ENCODE peak calls at places on chromosomes 7 and 10, in four cellular contexts. R is MM.1S, U is SK-N-SH, Q is HCT116. V is an unnamed sample.

GRCh38 chr7:137343483-137343841 is at the start of gene PTN:
- DNase-seq in R (no peak), U (peak; percentile 58), Q (no peak), V (peak; percentile 41)

GRCh38 chr7:131945313-131945831 is 388.9 kb upstream of the PODXL start:
- DNase-seq in R (peak; percentile 67), U (peak; percentile 93), Q (peak; percentile 15), V (peak; percentile 67)

GRCh38 chr10:63466168-63466935 is 575 bp upstream of the JMJD1C start:
- DNase-seq in R (peak; percentile 60), U (peak; percentile 55), Q (peak; percentile 45), V (peak; percentile 79)

GRCh38 chr7:77727936-77728701 is 31.9 kb downstream of the RSBN1L start:
- DNase-seq in R (no peak), U (peak; percentile 51), Q (no peak), V (no peak)

GRCh38 chr10:18446205-18446604 is 205.2 kb downstream of the NSUN6 start:
- DNase-seq in R (no peak), U (no peak), Q (no peak), V (no peak)

GRCh38 chr10:46224414-46224682 is 62.4 kb upstream of the ANTXRL start:
- DNase-seq in R (no peak), U (no peak), Q (no peak), V (no peak)

GRCh38 chr10:30831876-30832726 is 199.6 kb downstream of the ZNF438 start:
- DNase-seq in R (no peak), U (no peak), Q (no peak), V (no peak)

GRCh38 chr7:155455776-155456516 is 2.0 kb upstream of the EN2 start:
- DNase-seq in R (no peak), U (peak; percentile 51), Q (no peak), V (no peak)

GRCh38 chr10:4651404-4652037 is 174.5 kb upstream of the AKR1E2 start:
- DNase-seq in R (no peak), U (no peak), Q (no peak), V (peak; percentile 24)

GRCh38 chr7:113199841-113200240 is 81.5 kb upstream of the SMIM30 start:
- DNase-seq in R (no peak), U (no peak), Q (no peak), V (peak; percentile 32)

GRCh38 chr10:4129866-4130455 is 345.0 kb upstream of the KLF6 start:
- DNase-seq in R (no peak), U (no peak), Q (no peak), V (peak; percentile 4)

GRCh38 chr10:74134240-74134820 is 16.3 kb downstream of the AP3M1 start:
- DNase-seq in R (no peak), U (no peak), Q (no peak), V (no peak)

GRCh38 chr7:65477326-65477725 is 103.7 kb downstream of the ZNF92 start:
- DNase-seq in R (no peak), U (peak; percentile 67), Q (peak; percentile 46), V (peak; percentile 50)

GRCh38 chr7:137454169-137455166 is 110.9 kb upstream of the PTN start:
- DNase-seq in R (peak; percentile 65), U (peak; percentile 57), Q (no peak), V (peak; percentile 69)

GRCh38 chr10:130636303-130636702 is 500.1 kb downstream of the GLRX3 start:
- DNase-seq in R (no peak), U (no peak), Q (no peak), V (no peak)

GRCh38 chr10:121974535-121975294 is at the start of gene NSMCE4A:
- DNase-seq in R (peak; percentile 87), U (peak; percentile 95), Q (peak; percentile 56), V (peak; percentile 71)

GRCh38 chr10:101165736-101166135 is 34.6 kb downstream of the TLX1 start:
- DNase-seq in R (no peak), U (no peak), Q (no peak), V (peak; percentile 49)

GRCh38 chr7:146864644-146865043 is 748.0 kb downstream of the CNTNAP2 start:
- DNase-seq in R (no peak), U (no peak), Q (no peak), V (no peak)

GRCh38 chr10:4533626-4534025 is 292.4 kb upstream of the AKR1E2 start:
- DNase-seq in R (no peak), U (no peak), Q (no peak), V (no peak)

GRCh38 chr7:154409703-154410311 is 357.6 kb downstream of the DPP6 start:
- DNase-seq in R (peak; percentile 48), U (no peak), Q (no peak), V (peak; percentile 22)

GRCh38 chr7:149004405-149005370 is 23.6 kb downstream of the PDIA4 start:
- DNase-seq in R (no peak), U (no peak), Q (no peak), V (no peak)

GRCh38 chr7:1460757-1461639 is 1.7 kb upstream of the MICALL2 start:
- DNase-seq in R (no peak), U (no peak), Q (no peak), V (peak; percentile 34)

GRCh38 chr10:128066954-128067382 is 59.3 kb downstream of the MKI67 start:
- DNase-seq in R (no peak), U (no peak), Q (no peak), V (no peak)

GRCh38 chr10:103759100-103759781 is 96.1 kb downstream of the SH3PXD2A start:
- DNase-seq in R (peak; percentile 28), U (peak; percentile 42), Q (no peak), V (peak; percentile 52)

GRCh38 chr7:103632972-103633371 is 187.0 kb upstream of the SLC26A5 start:
- DNase-seq in R (no peak), U (no peak), Q (no peak), V (peak; percentile 76)

GRCh38 chr7:103637080-103637479 is 191.1 kb upstream of the SLC26A5 start:
- DNase-seq in R (no peak), U (no peak), Q (no peak), V (peak; percentile 88)

GRCh38 chr7:103640031-103640779 is 194.2 kb upstream of the SLC26A5 start:
- DNase-seq in R (no peak), U (no peak), Q (no peak), V (peak; percentile 74)

GRCh38 chr7:103636153-103636552 is 190.1 kb upstream of the SLC26A5 start:
- DNase-seq in R (no peak), U (no peak), Q (no peak), V (peak; percentile 43)

GRCh38 chr7:103637726-103638125 is 191.7 kb upstream of the SLC26A5 start:
- DNase-seq in R (no peak), U (no peak), Q (no peak), V (peak; percentile 69)
- H3K27ac ChIP-seq in R (no peak overlapping the region), U (peak overlapping the region; percentile 88), Q (no peak overlapping the region), V (peak overlapping the region; percentile 97)

DNA sequence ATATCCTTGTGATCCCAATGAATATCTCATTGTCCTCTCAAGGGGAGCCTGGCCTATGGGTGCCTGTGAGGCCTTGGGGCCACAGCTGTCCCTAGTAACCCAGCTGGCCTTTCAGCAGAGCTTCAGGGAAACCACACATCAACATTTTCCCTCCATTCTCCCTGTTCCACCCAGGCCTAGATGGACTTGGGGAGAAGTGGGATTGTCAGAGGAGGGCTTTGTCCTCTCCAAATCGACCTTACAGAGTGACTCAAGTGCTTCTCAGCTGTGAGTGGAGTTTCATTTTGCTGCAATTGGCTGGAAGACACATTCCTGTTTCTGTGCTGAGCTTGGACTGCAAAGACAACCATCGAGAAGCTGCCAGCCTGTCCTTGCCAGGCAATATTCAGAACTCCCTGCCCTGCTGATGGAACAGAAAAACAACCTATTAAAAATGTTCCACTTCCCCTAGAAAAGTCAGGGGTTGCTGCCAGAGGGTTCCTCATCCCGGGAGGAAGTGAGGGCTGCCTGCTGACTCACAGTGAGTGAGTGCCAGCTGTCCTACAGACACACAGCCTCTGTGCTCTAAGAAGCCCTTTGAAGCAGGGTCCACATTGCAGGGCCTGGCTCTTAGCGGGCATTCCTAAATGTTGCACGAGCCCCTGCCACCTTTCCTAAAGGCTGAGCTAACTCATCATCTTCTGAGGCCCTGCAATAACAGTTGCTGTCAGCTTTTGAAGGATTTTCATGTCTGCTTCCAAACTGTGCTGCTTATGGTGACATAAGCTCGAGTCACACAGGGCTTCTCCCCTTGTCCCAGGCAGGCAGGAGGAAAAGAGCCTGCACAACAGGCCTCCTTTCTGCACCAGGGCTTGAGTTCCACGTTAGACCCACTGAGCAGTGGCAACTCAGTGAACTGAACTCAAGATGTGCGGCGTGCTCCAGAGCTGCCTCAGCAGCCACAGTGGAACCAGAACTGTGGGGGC is 20.5 kb downstream of the STRA8 start:
- DNase-seq in R (no peak), U (no peak), Q (peak; percentile 29), V (peak; percentile 74)
- TF ChIP-seq EZH2phosphoT487 in R (no peak), U (no peak), Q (no peak), V (no peak)

GRCh38 chr7:74181821-74182220 is 7.7 kb downstream of the EIF4H start:
- DNase-seq in R (no peak), U (no peak), Q (no peak), V (no peak)

GRCh38 chr7:74183653-74184450 is 9.7 kb downstream of the EIF4H start:
- DNase-seq in R (no peak), U (peak; percentile 49), Q (no peak), V (peak; percentile 62)

GRCh38 chr7:74180866-74181265 is 6.7 kb downstream of the EIF4H start:
- DNase-seq in R (no peak), U (no peak), Q (no peak), V (no peak)

GRCh38 chr7:74183142-74183541 is 9.0 kb downstream of the EIF4H start:
- DNase-seq in R (no peak), U (no peak), Q (no peak), V (no peak)

GRCh38 chr7:74182453-74183090 is 8.4 kb downstream of the EIF4H start:
- DNase-seq in R (no peak), U (no peak), Q (no peak), V (no peak)
- H3K27ac ChIP-seq in R (no peak overlapping the region), U (no peak overlapping the region), Q (peak overlapping the region; percentile 25), V (no peak overlapping the region)

GRCh38 chr10:13347235-13348156 is 597 bp downstream of the SEPHS1 start:
- DNase-seq in R (peak; percentile 82), U (peak; percentile 92), Q (peak; percentile 41), V (peak; percentile 61)

GRCh38 chr10:13348216-13349017 is at the start of gene SEPHS1:
- DNase-seq in R (peak; percentile 85), U (peak; percentile 97), Q (peak; percentile 52), V (peak; percentile 66)

GRCh38 chr10:13346912-13347234 is 1.2 kb downstream of the SEPHS1 start:
- DNase-seq in R (peak; percentile 21), U (peak; percentile 56), Q (no peak), V (no peak)

GRCh38 chr10:13349776-13350274 is 1.7 kb upstream of the SEPHS1 start:
- DNase-seq in R (no peak), U (peak; percentile 39), Q (no peak), V (peak; percentile 7)

DNA sequence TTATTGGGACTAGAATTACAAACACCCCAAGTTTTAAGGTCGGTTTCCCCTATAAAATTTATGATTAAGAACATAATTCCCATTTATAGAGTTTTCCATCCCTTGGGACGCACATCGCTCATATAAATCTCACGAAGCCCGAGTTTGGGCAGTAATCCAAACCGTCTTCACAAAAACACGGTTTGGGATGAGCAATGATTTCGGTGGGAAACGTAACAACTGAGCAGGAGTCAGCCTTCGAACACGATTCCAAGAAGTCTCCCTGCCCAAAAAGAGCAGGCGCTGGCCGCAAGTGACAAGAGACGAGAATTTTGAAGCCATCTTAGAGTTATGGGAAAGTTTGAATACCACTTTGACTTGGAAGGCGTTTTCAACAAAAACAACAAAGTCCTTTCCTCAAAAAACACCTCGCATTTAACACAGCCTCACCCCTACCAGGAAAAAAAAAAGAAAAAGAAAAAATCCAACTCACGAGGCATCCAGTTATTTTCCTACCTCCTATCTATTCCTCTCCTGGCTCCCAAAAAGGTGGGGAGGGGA is 1.7 kb downstream of the SEPHS1 start:
- DNase-seq in R (no peak), U (no peak), Q (no peak), V (peak; percentile 35)
- TF ChIP-seq EZH2phosphoT487 in R (no peak), U (no peak), Q (no peak), V (no peak)